ENCODE peak calls at places on chromosomes 5 and 9, in four cellular contexts. S is GM23248, A is HCT116, U is A673. Q is an unnamed sample.

GRCh38 chr5:139717221-139717620 is 69.1 kb downstream of the CXXC5 start:
- DNase-seq in S (no peak), A (no peak), U (no peak), Q (no peak)

GRCh38 chr5:36621985-36622384 is 15.6 kb downstream of the SLC1A3 start:
- DNase-seq in S (no peak), A (no peak), U (no peak), Q (no peak)

GRCh38 chr5:158135682-158136176 is 276.8 kb upstream of the CLINT1 start:
- DNase-seq in S (no peak), A (no peak), U (no peak), Q (no peak)

GRCh38 chr5:113204525-113205161 is 228.0 kb downstream of the DCP2 start:
- DNase-seq in S (peak; percentile 76), A (no peak), U (no peak), Q (peak; percentile 81)

GRCh38 chr5:52809884-52810283 is 22.2 kb downstream of the ITGA1 start:
- DNase-seq in S (peak; percentile 76), A (no peak), U (no peak), Q (peak; percentile 37)

GRCh38 chr9:99752710-99753109 is 69.0 kb upstream of the NR4A3 start:
- DNase-seq in S (peak; percentile 94), A (no peak), U (no peak), Q (peak; percentile 89)

GRCh38 chr9:136565075-136565721 is 19.4 kb upstream of the NOTCH1 start:
- DNase-seq in S (peak; percentile 30), A (no peak), U (no peak), Q (no peak)

GRCh38 chr5:138463335-138464017 is 1.8 kb upstream of the EGR1 start:
- DNase-seq in S (peak; percentile 59), A (no peak), U (peak; percentile 15), Q (no peak)

GRCh38 chr5:17763301-17763700 is 129.0 kb downstream of the TAF11L14 start:
- DNase-seq in S (no peak), A (no peak), U (no peak), Q (peak; percentile 28)

GRCh38 chr9:113621309-113621791 is 157.8 kb downstream of the RGS3 start:
- DNase-seq in S (peak; percentile 97), A (no peak), U (peak; percentile 66), Q (no peak)

GRCh38 chr5:82425591-82425990 is 147.4 kb upstream of the RPS23 start:
- DNase-seq in S (no peak), A (no peak), U (no peak), Q (no peak)

GRCh38 chr5:36537729-36538128 is 68.7 kb upstream of the SLC1A3 start:
- DNase-seq in S (no peak), A (no peak), U (no peak), Q (no peak)

GRCh38 chr5:142017832-142018427 is 5.1 kb upstream of the GNPDA1 start:
- DNase-seq in S (no peak), A (no peak), U (no peak), Q (no peak)

GRCh38 chr5:60540855-60541805 is 158.8 kb downstream of the DEPDC1B start:
- DNase-seq in S (peak; percentile 58), A (no peak), U (no peak), Q (no peak)

GRCh38 chr5:100902406-100903035 is 561 bp downstream of the ST8SIA4 start:
- DNase-seq in S (peak; percentile 15), A (no peak), U (no peak), Q (no peak)

DNA sequence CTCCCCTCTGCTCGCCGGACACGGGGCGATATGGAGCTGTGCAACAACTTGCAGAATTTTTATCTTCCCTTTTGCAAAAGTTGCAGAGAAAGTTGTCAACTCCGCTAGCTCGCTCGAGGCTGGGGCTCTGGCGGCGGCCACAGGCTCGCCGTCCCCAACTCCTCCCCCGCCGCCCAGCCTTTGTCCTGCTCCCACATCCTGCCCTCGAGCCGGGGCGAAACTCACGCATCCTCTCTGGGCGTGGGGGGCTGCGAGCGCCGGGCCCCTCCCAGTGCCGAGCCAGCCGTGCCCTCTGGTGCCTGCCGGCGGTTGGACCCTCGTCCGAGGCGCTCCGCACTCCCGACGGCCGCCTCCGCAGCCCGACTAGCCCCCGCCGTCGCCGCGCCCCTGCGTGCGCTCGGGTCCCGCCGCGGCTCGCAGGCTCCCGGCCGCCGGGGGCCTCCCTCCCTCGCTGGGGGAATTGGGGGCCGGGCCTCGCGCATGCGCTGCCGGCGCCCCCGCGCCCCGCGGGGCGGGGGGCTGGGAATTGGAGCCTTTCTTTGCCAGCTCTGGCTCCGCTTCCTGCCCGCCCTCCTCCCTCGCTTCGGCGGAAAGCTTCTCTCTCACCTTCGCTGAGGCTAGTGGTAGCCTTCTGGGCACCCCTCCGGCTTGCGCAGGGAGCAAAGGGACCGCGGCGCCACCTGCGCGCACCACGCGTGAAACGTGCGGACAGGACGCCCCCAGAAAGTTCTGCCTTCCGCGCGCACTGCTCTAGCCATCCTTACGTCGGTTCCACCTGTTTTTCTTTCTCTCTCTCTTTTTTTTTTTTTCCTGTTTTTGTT is at the start of gene CCNJL:
- DNase-seq in S (peak; percentile 30), A (no peak), U (peak; percentile 78), Q (peak; percentile 64)
- TF ChIP-seq EZH2 in S (peak; percentile 10), A (no peak), U (no peak), Q (no peak)

DNA sequence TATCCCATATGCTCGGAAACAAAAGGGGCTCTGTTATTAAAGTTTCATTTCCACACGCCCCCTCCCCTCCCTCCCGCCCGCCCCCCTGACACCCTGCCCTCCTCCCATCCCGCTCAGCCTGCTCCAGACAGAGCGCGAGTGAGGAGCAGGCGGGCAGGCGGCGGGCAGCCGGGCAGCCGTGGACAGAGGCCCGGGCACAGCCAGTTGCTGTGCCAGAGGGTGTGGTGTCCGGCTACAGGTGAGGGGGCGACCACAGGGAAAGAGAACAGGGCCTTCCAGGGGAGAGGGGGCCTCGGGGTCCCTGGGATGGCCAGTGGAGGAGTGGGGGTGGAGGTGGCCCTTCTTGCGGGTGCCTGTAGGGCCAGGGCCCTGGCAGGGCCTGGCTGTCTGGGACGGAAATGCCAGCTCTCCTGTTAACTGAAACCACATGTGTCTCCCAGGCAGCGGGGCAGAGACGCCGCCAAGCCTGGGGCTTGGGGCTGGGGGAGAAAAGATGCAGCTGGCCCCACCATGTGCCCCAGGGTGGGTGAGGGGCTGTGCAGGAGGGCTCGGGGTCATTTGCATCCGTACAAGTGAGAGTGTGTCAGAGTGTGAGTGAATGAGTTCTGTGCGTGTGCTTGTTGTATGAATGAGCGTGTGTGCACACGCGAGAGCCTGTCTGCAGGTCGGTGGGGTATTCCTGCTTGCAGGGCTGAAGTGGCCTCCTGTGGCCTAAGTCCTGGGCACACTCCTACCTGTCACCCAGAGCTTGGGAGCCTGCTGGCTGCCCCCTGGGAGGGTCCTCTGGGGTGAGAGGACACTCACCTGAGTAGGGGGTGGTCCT is 39.3 kb upstream of the SYNPO start:
- DNase-seq in S (peak; percentile 48), A (no peak), U (peak; percentile 52), Q (peak; percentile 18)
- TF ChIP-seq EZH2 in S (no peak), A (no peak), U (no peak), Q (no peak)

DNA sequence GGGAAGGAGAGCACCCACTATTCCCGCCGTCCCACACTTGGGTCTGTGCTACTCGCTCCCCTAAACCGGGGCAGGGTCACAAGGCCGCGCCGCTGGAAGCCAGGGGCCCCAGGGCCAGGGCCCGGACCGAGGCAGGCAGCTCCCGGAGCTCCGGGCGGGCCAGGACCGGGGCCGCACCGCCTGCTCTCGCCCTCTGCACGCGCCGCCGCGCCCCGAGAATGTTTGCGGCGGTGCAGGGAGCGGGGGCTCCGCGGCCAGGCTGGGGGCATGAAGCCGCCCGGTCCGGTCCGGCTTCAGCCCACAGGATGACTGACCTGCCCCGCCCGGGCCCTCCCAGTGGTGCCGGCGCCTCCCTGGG is 412 bp downstream of the CTSV start:
- DNase-seq in S (no peak), A (no peak), U (no peak), Q (no peak)
- TF ChIP-seq EZH2 in S (no peak), A (no peak), U (no peak), Q (no peak)

GRCh38 chr9:841371-842209 is at the start of gene DMRT1:
- DNase-seq in S (no peak), A (no peak), U (no peak), Q (no peak)
- TF ChIP-seq EZH2 in S (peak; percentile 13), A (no peak), U (no peak), Q (peak; percentile 80)

DNA sequence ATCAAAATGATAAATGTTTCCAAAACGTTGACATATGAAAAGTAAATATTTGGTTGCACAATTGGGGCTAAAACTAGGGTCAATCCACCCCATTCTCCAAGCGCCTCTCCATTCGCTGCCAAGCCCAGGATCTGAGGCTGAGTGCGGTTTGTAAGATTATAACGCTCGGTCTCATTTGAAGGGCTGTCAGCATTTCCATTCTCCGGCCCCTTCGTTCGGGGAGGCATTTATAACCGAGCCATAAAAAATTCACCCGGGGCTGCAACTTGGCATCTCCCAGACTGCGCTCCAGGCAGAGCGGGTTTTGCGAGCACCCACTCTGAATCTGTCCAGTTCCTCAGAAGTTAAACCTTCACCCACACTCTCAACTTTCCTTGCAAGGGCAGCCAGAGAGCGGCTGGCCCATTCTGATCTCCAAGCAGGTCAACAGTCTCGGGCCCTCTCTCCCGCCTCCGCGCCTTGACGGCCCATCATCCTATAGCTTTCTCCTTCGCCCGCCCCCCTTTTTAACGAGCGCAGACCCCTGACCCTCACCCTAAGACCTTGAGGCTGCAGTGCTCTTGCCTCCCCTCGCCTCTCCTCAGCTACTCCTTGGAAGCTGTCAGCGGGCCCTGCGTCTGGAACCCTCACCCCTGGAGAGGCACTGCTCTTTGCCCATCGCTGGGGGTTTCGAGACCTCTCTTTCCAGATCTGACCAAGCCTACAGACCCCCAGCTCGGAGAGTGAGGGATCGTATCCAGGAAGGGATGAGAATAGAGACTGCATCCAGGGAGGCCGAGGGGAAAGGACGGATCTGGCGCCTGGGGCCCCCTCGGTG is 1.1 kb downstream of the SLIT3 start:
- DNase-seq in S (peak; percentile 70), A (no peak), U (no peak), Q (peak; percentile 10)
- TF ChIP-seq EZH2 in S (no peak), A (no peak), U (no peak), Q (no peak)

GRCh38 chr5:173247050-173247449 is 12.0 kb upstream of the NKX2-5 start:
- DNase-seq in S (no peak), A (no peak), U (no peak), Q (no peak)

GRCh38 chr5:173247504-173247903 is 12.5 kb upstream of the NKX2-5 start:
- DNase-seq in S (no peak), A (no peak), U (no peak), Q (no peak)

GRCh38 chr5:173245319-173246134 is 10.5 kb upstream of the NKX2-5 start:
- DNase-seq in S (no peak), A (no peak), U (no peak), Q (no peak)

GRCh38 chr5:173243808-173244305 is 8.9 kb upstream of the NKX2-5 start:
- DNase-seq in S (no peak), A (no peak), U (no peak), Q (no peak)

GRCh38 chr5:173246135-173246495 is 11.1 kb upstream of the NKX2-5 start:
- DNase-seq in S (no peak), A (no peak), U (no peak), Q (no peak)
- TF ChIP-seq EZH2 in S (no peak), A (no peak), U (no peak), Q (no peak)